ENCODE peak calls at places on chromosomes 16 and 17, in ten cellular contexts. One of them, this sample, is unnamed.

GRCh38 chr17:77725851-77726250 is 232.7 kb upstream of the TNRC6C start:
- DNase-seq in stimulated activated CD4-positive, alpha-beta T cell treated with anti-CD3 and anti-CD28 coated beads, Interleukin-1b, Interleukin-23, amount 100 ng/mL, for 1 hour: no peak
- DNase-seq in chondrocyte: no peak
- DNase-seq in NB4: no peak
- DNase-seq in endodermal cell: peak
- DNase-seq in activated CD4-positive, CD25-positive, alpha-beta regulatory T cell: no peak
- DNase-seq in posterior cingulate gyrus: no peak
- DNase-seq in memory B cell: no peak
- DNase-seq in activated CD8-positive, alpha-beta memory T cell treated with anti-CD3 and anti-CD28 coated beads for 1 hour: no peak
- DNase-seq in KBM-7: no peak
- DNase-seq in this sample: no peak

GRCh38 chr16:82671743-82672142 is 45.0 kb downstream of the CDH13 start:
- DNase-seq in stimulated activated CD4-positive, alpha-beta T cell treated with anti-CD3 and anti-CD28 coated beads, Interleukin-1b, Interleukin-23, amount 100 ng/mL, for 1 hour: no peak
- DNase-seq in chondrocyte: no peak
- DNase-seq in NB4: peak
- DNase-seq in endodermal cell: no peak
- DNase-seq in activated CD4-positive, CD25-positive, alpha-beta regulatory T cell: no peak
- DNase-seq in posterior cingulate gyrus: no peak
- DNase-seq in memory B cell: no peak
- DNase-seq in activated CD8-positive, alpha-beta memory T cell treated with anti-CD3 and anti-CD28 coated beads for 1 hour: no peak
- DNase-seq in KBM-7: no peak
- DNase-seq in this sample: no peak

GRCh38 chr17:45225051-45225700 is 3.5 kb downstream of the FMNL1 start:
- DNase-seq in stimulated activated CD4-positive, alpha-beta T cell treated with anti-CD3 and anti-CD28 coated beads, Interleukin-1b, Interleukin-23, amount 100 ng/mL, for 1 hour: no peak
- DNase-seq in chondrocyte: no peak
- DNase-seq in NB4: no peak
- DNase-seq in endodermal cell: no peak
- DNase-seq in activated CD4-positive, CD25-positive, alpha-beta regulatory T cell: no peak
- DNase-seq in posterior cingulate gyrus: no peak
- DNase-seq in memory B cell: no peak
- DNase-seq in activated CD8-positive, alpha-beta memory T cell treated with anti-CD3 and anti-CD28 coated beads for 1 hour: no peak
- DNase-seq in KBM-7: no peak
- DNase-seq in this sample: no peak

GRCh38 chr16:24255446-24256352 is at the start of gene CACNG3:
- DNase-seq in stimulated activated CD4-positive, alpha-beta T cell treated with anti-CD3 and anti-CD28 coated beads, Interleukin-1b, Interleukin-23, amount 100 ng/mL, for 1 hour: no peak
- DNase-seq in chondrocyte: no peak
- DNase-seq in NB4: peak
- DNase-seq in endodermal cell: peak
- DNase-seq in activated CD4-positive, CD25-positive, alpha-beta regulatory T cell: peak
- DNase-seq in posterior cingulate gyrus: peak
- DNase-seq in memory B cell: peak
- DNase-seq in activated CD8-positive, alpha-beta memory T cell treated with anti-CD3 and anti-CD28 coated beads for 1 hour: no peak
- DNase-seq in KBM-7: peak
- DNase-seq in this sample: peak

GRCh38 chr17:30454635-30455034 is 22.6 kb upstream of the GOSR1 start:
- DNase-seq in stimulated activated CD4-positive, alpha-beta T cell treated with anti-CD3 and anti-CD28 coated beads, Interleukin-1b, Interleukin-23, amount 100 ng/mL, for 1 hour: no peak
- DNase-seq in chondrocyte: no peak
- DNase-seq in NB4: peak
- DNase-seq in endodermal cell: no peak
- DNase-seq in activated CD4-positive, CD25-positive, alpha-beta regulatory T cell: no peak
- DNase-seq in posterior cingulate gyrus: no peak
- DNase-seq in memory B cell: no peak
- DNase-seq in activated CD8-positive, alpha-beta memory T cell treated with anti-CD3 and anti-CD28 coated beads for 1 hour: no peak
- DNase-seq in KBM-7: no peak
- DNase-seq in this sample: no peak

GRCh38 chr17:81315170-81315884 is 20.2 kb upstream of the SLC38A10 start:
- DNase-seq in stimulated activated CD4-positive, alpha-beta T cell treated with anti-CD3 and anti-CD28 coated beads, Interleukin-1b, Interleukin-23, amount 100 ng/mL, for 1 hour: no peak
- DNase-seq in chondrocyte: no peak
- DNase-seq in NB4: no peak
- DNase-seq in endodermal cell: no peak
- DNase-seq in activated CD4-positive, CD25-positive, alpha-beta regulatory T cell: no peak
- DNase-seq in posterior cingulate gyrus: no peak
- DNase-seq in memory B cell: no peak
- DNase-seq in activated CD8-positive, alpha-beta memory T cell treated with anti-CD3 and anti-CD28 coated beads for 1 hour: no peak
- DNase-seq in KBM-7: no peak
- DNase-seq in this sample: no peak

GRCh38 chr17:57211543-57211942 is 44.8 kb upstream of the MSI2 start:
- DNase-seq in stimulated activated CD4-positive, alpha-beta T cell treated with anti-CD3 and anti-CD28 coated beads, Interleukin-1b, Interleukin-23, amount 100 ng/mL, for 1 hour: no peak
- DNase-seq in chondrocyte: no peak
- DNase-seq in NB4: no peak
- DNase-seq in endodermal cell: no peak
- DNase-seq in activated CD4-positive, CD25-positive, alpha-beta regulatory T cell: no peak
- DNase-seq in posterior cingulate gyrus: no peak
- DNase-seq in memory B cell: no peak
- DNase-seq in activated CD8-positive, alpha-beta memory T cell treated with anti-CD3 and anti-CD28 coated beads for 1 hour: no peak
- DNase-seq in KBM-7: no peak
- DNase-seq in this sample: no peak

GRCh38 chr17:77802811-77803220 is 155.7 kb upstream of the TNRC6C start:
- DNase-seq in stimulated activated CD4-positive, alpha-beta T cell treated with anti-CD3 and anti-CD28 coated beads, Interleukin-1b, Interleukin-23, amount 100 ng/mL, for 1 hour: no peak
- DNase-seq in chondrocyte: peak
- DNase-seq in NB4: no peak
- DNase-seq in endodermal cell: peak
- DNase-seq in activated CD4-positive, CD25-positive, alpha-beta regulatory T cell: no peak
- DNase-seq in posterior cingulate gyrus: peak
- DNase-seq in memory B cell: no peak
- DNase-seq in activated CD8-positive, alpha-beta memory T cell treated with anti-CD3 and anti-CD28 coated beads for 1 hour: no peak
- DNase-seq in KBM-7: peak
- DNase-seq in this sample: no peak